ENCODE peak calls at places on chromosomes 16 and 17, in four cellular contexts. X, C, I and K are unnamed samples.

GRCh38 chr17:15479697-15480096 is 12.3 kb upstream of the CDRT4 start:
- DNase-seq in X (peak; percentile 14), C (no peak), I (peak; percentile 26), K (no peak)

GRCh38 chr16:20867585-20867984 is 32.6 kb downstream of the DCUN1D3 start:
- DNase-seq in X (no peak), C (no peak), I (no peak), K (no peak)

GRCh38 chr17:77124192-77124908 is 16.4 kb upstream of the SEC14L1 start:
- DNase-seq in X (no peak), C (peak; percentile 65), I (peak; percentile 79), K (no peak)

GRCh38 chr16:16147316-16147999 is 75.8 kb downstream of the ABCC6 start:
- DNase-seq in X (no peak), C (no peak), I (no peak), K (no peak)

GRCh38 chr17:31544186-31544585 is 152.7 kb downstream of the RAB11FIP4 start:
- DNase-seq in X (no peak), C (no peak), I (no peak), K (no peak)

GRCh38 chr16:55142405-55142804 is 181.6 kb upstream of the IRX6 start:
- DNase-seq in X (no peak), C (no peak), I (no peak), K (no peak)

GRCh38 chr16:56547120-56547948 is 17.5 kb upstream of the MT4 start:
- DNase-seq in X (peak; percentile 70), C (no peak), I (no peak), K (no peak)

GRCh38 chr16:84654238-84654637 is 5.9 kb downstream of the KLHL36 start:
- DNase-seq in X (no peak), C (no peak), I (no peak), K (no peak)

GRCh38 chr17:27360507-27360906 is 66.6 kb downstream of the WSB1 start:
- DNase-seq in X (peak; percentile 19), C (no peak), I (no peak), K (no peak)

GRCh38 chr17:61490540-61490975 is 38.3 kb downstream of the TBX4 start:
- DNase-seq in X (no peak), C (peak; percentile 8), I (no peak), K (no peak)

GRCh38 chr17:8949061-8949622 is 16.4 kb downstream of the PIK3R5 start:
- DNase-seq in X (no peak), C (no peak), I (no peak), K (no peak)

GRCh38 chr17:60293580-60294335 is 98.2 kb downstream of the USP32 start:
- DNase-seq in X (no peak), C (no peak), I (no peak), K (no peak)

GRCh38 chr17:688100-688989 is 26.3 kb downstream of the VPS53 start:
- DNase-seq in X (no peak), C (no peak), I (no peak), K (no peak)

GRCh38 chr16:3654249-3654991 is at the start of gene DNASE1:
- DNase-seq in X (peak; percentile 71), C (peak; percentile 66), I (peak; percentile 47), K (no peak)

GRCh38 chr16:57639172-57639571 is 10.7 kb downstream of the ADGRG1 start:
- DNase-seq in X (no peak), C (peak; percentile 67), I (no peak), K (no peak)

GRCh38 chr16:20383106-20384029 is 21.2 kb downstream of the PDILT start:
- DNase-seq in X (peak; percentile 74), C (peak; percentile 55), I (peak; percentile 71), K (no peak)

GRCh38 chr16:50378417-50378816 is 9.6 kb upstream of the BRD7 start:
- DNase-seq in X (no peak), C (no peak), I (no peak), K (peak; percentile 64)

GRCh38 chr17:65723356-65723928 is 162.0 kb upstream of the AXIN2 start:
- DNase-seq in X (no peak), C (no peak), I (no peak), K (no peak)

GRCh38 chr17:80030730-80031410 is 4.8 kb downstream of the TBC1D16 start:
- DNase-seq in X (no peak), C (peak; percentile 92), I (no peak), K (no peak)

GRCh38 chr17:32502710-32503109 is 15.9 kb downstream of the CDK5R1 start:
- DNase-seq in X (no peak), C (no peak), I (no peak), K (no peak)

GRCh38 chr16:88331989-88332920 is 50.5 kb upstream of the ZNF469 start:
- DNase-seq in X (peak; percentile 87), C (peak; percentile 49), I (peak; percentile 88), K (no peak)

GRCh38 chr17:2027528-2028233 is 2.3 kb upstream of the DPH1 start:
- DNase-seq in X (no peak), C (no peak), I (no peak), K (no peak)

GRCh38 chr17:16512011-16512410 is 20.0 kb upstream of the LRRC75A start:
- DNase-seq in X (no peak), C (no peak), I (no peak), K (no peak)

GRCh38 chr17:63494300-63494928 is 17.6 kb downstream of the ACE start:
- DNase-seq in X (no peak), C (no peak), I (no peak), K (no peak)

GRCh38 chr16:80283450-80284392 is 257.1 kb upstream of the DYNLRB2 start:
- DNase-seq in X (no peak), C (no peak), I (no peak), K (no peak)

GRCh38 chr17:64781394-64781793 is 119.3 kb upstream of the SMURF2 start:
- DNase-seq in X (peak; percentile 77), C (peak; percentile 67), I (no peak), K (no peak)

DNA sequence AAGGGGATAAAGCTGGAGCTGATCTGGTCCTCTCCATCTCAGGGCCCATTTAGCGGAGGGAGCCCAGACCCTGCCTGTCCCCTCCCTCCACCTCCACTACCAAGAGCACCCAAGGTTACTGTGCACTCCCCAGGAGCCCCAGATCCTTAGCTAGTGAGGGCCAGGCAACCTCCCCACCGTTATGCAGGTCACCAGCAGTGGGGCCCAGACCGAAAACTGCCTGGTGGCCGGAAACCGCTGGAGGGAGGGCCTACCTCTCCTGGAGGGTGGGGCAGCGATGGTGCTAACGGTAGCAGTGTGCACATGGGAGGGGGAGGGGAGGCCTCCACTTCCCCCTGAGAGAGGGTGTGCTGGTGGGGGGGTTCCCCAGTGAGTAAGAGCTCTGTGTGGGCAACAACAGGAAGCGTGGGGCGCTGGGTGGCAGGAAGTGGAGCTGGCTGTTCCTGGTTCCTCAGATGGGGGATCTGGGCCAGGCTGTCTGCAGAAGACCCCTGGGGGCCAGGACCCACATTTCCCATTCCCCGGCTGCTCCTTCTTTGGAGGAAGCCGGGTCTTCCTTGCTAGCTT is 4.4 kb downstream of the FMNL1 start:
- DNase-seq in X (peak; percentile 86), C (peak; percentile 80), I (no peak), K (no peak)
- H3K4me3 ChIP-seq in X (peak overlapping the region; percentile 6), C (peak overlapping the region; percentile 79), I (no peak overlapping the region), K (no peak overlapping the region)

GRCh38 chr16:86502856-86503748 is 7.2 kb upstream of the FOXF1 start:
- DNase-seq in X (peak; percentile 69), C (no peak), I (no peak), K (no peak)

GRCh38 chr16:86505185-86505898 is 5.0 kb upstream of the FOXF1 start:
- DNase-seq in X (peak; percentile 84), C (no peak), I (no peak), K (no peak)

GRCh38 chr16:86503830-86504229 is 6.5 kb upstream of the FOXF1 start:
- DNase-seq in X (peak; percentile 70), C (no peak), I (no peak), K (no peak)

GRCh38 chr16:86505899-86506864 is 4.1 kb upstream of the FOXF1 start:
- DNase-seq in X (no peak), C (no peak), I (no peak), K (no peak)

GRCh38 chr16:86504315-86505184 is 5.8 kb upstream of the FOXF1 start:
- DNase-seq in X (peak; percentile 82), C (no peak), I (no peak), K (no peak)
- TF ChIP-seq POLR2AphosphoS5 in X (peak; percentile 84), C (peak; percentile 6), I (no peak), K (peak; percentile 73)

DNA sequence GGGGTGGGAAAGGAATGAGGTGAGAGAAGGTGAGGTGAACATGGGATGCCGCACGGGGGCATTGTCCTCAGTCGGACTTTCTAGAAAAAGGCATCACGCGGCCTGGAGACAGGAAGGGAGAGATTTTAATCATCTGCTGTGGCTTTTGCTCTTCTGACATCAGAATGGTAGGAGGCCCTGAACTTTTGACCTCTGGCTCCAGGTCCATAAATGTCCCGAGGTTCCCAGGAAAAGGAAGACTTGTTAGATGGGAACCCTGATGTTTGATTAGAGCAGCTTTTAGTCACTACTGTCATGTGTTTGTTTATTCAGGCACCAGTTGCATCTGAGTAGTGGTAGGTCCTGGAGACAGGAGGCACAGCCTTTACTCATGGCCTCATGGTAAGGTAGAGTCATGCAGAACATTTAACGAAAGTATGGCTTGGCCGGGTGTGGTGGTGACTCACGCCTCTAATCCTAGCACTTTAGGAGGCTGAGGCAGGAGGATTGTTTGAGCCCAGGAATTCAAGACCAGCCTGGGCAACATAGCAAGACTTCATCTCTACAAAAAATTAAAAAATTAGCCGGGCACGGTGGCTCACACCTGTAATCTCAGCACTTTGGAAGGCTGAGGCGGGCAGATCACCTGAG is 203.1 kb downstream of the MSI2 start:
- DNase-seq in X (no peak), C (no peak), I (peak; percentile 78), K (no peak)
- H3K4me1 ChIP-seq in X (no peaks in the 10 kb centered on the region), C (no peaks in the 10 kb centered on the region), I (peaks cover 27% of the 10 kb centered on the region), K (peaks cover 9% of the 10 kb centered on the region)

DNA sequence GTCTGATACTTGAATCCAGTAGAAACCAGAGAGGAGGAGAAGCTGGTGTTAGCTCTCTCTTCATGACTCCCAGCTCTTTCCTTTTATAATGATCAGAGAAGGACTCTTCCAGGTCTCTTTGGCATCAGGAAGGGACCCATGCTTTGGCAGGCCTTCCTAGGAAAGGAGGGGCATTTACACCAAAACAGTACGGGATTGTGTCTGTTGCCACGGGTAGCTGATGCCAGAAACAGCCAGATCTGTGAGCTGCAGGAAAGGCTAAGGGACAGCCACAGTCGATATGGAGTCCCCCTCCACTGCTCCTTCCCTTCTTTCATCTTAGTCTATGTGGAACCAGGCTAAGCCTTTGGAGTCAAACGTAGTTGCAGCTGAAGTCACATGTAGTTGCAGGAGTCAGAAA is 9.3 kb downstream of the CEP295NL start:
- DNase-seq in X (no peak), C (no peak), I (no peak), K (no peak)
- H3K4me3 ChIP-seq in X (no peak overlapping the region), C (no peak overlapping the region), I (no peak overlapping the region), K (no peak overlapping the region)

GRCh38 chr17:82627405-82627804 is 20.8 kb downstream of the WDR45B start:
- DNase-seq in X (no peak), C (no peak), I (no peak), K (no peak)
- TF ChIP-seq POLR2AphosphoS5 in X (no peak), C (no peak), I (no peak), K (no peak)

GRCh38 chr16:30430428-30430970 is 669 bp upstream of the DCTPP1 start:
- DNase-seq in X (no peak), C (no peak), I (no peak), K (no peak)

GRCh38 chr16:30437511-30438046 is 7.7 kb upstream of the DCTPP1 start:
- DNase-seq in X (no peak), C (peak; percentile 47), I (no peak), K (no peak)

GRCh38 chr16:30438835-30439234 is 6.8 kb downstream of the SEPHS2 start:
- DNase-seq in X (no peak), C (no peak), I (no peak), K (no peak)

GRCh38 chr16:30439720-30440348 is 5.8 kb downstream of the SEPHS2 start:
- DNase-seq in X (no peak), C (no peak), I (no peak), K (no peak)

GRCh38 chr16:30434852-30435251 is 5.0 kb upstream of the DCTPP1 start:
- DNase-seq in X (no peak), C (no peak), I (no peak), K (no peak)
- H3K4me1 ChIP-seq in X (peaks cover 6% of the 10 kb centered on the region), C (peaks cover 5% of the 10 kb centered on the region), I (peaks cover 6% of the 10 kb centered on the region), K (peaks cover 8% of the 10 kb centered on the region)